ENCODE peak calls at places on chromosomes 13 and 19, in six cellular contexts. One of them, this sample, is unnamed.

GRCh38 chr13:99331881-99332293 is 24.7 kb upstream of the GPR183 start:
- DNase-seq in IMR-90: no peak
- DNase-seq in H1: no peak
- DNase-seq in H9: no peak
- DNase-seq in neuronal stem cell: no peak
- DNase-seq in mesenchymal stem cell: no peak
- DNase-seq in this sample: no peak

GRCh38 chr13:44605711-44606110 is 29.6 kb upstream of the TSC22D1 start:
- DNase-seq in IMR-90: no peak
- DNase-seq in H1: no peak
- DNase-seq in H9: no peak
- DNase-seq in neuronal stem cell: no peak
- DNase-seq in mesenchymal stem cell: no peak
- DNase-seq in this sample: no peak

GRCh38 chr13:51822106-51822840 is 18.3 kb upstream of the DHRS12 start:
- DNase-seq in IMR-90: no peak
- DNase-seq in H1: no peak
- DNase-seq in H9: no peak
- DNase-seq in neuronal stem cell: no peak
- DNase-seq in mesenchymal stem cell: no peak
- DNase-seq in this sample: no peak

GRCh38 chr13:114016321-114017027 is 42.6 kb upstream of the C13orf46 start:
- DNase-seq in IMR-90: no peak
- DNase-seq in H1: no peak
- DNase-seq in H9: no peak
- DNase-seq in neuronal stem cell: no peak
- DNase-seq in mesenchymal stem cell: no peak
- DNase-seq in this sample: no peak

GRCh38 chr13:50366488-50367174 is 351.4 kb downstream of the KCNRG start:
- DNase-seq in IMR-90: no peak
- DNase-seq in H1: no peak
- DNase-seq in H9: no peak
- DNase-seq in neuronal stem cell: no peak
- DNase-seq in mesenchymal stem cell: no peak
- DNase-seq in this sample: no peak

GRCh38 chr13:113740661-113741060 is 18.4 kb upstream of the TMEM255B start:
- DNase-seq in IMR-90: no peak
- DNase-seq in H1: no peak
- DNase-seq in H9: no peak
- DNase-seq in neuronal stem cell: no peak
- DNase-seq in mesenchymal stem cell: no peak
- DNase-seq in this sample: no peak

GRCh38 chr19:17255150-17255621 is 9.4 kb downstream of the USHBP1 start:
- DNase-seq in IMR-90: no peak
- DNase-seq in H1: no peak
- DNase-seq in H9: peak; percentile 65
- DNase-seq in neuronal stem cell: no peak
- DNase-seq in mesenchymal stem cell: no peak
- DNase-seq in this sample: no peak

GRCh38 chr19:10517760-10518443 is 655 bp upstream of the S1PR5 start:
- DNase-seq in IMR-90: peak; percentile 15
- DNase-seq in H1: no peak
- DNase-seq in H9: peak; percentile 77
- DNase-seq in neuronal stem cell: no peak
- DNase-seq in mesenchymal stem cell: peak; percentile 80
- DNase-seq in this sample: peak; percentile 71

GRCh38 chr19:46573679-46574522 is 27.2 kb upstream of the CALM3 start:
- DNase-seq in IMR-90: no peak
- DNase-seq in H1: no peak
- DNase-seq in H9: no peak
- DNase-seq in neuronal stem cell: no peak
- DNase-seq in mesenchymal stem cell: no peak
- DNase-seq in this sample: peak; percentile 9

GRCh38 chr13:64453831-64454230 is 2776.3 kb downstream of the PCDH9 start:
- DNase-seq in IMR-90: peak; percentile 1
- DNase-seq in H1: no peak
- DNase-seq in H9: no peak
- DNase-seq in neuronal stem cell: peak; percentile 14
- DNase-seq in mesenchymal stem cell: no peak
- DNase-seq in this sample: no peak

GRCh38 chr19:12782174-12782423 is 6.7 kb upstream of the HOOK2 start:
- DNase-seq in IMR-90: no peak
- DNase-seq in H1: no peak
- DNase-seq in H9: no peak
- DNase-seq in neuronal stem cell: no peak
- DNase-seq in mesenchymal stem cell: no peak
- DNase-seq in this sample: no peak
- H2BK120ac ChIP-seq in IMR-90: peak overlapping the region; percentile 90
- H2BK120ac ChIP-seq in H1: peak overlapping the region; percentile 4
- H2BK120ac ChIP-seq in H9: no peak overlapping the region
- H2BK120ac ChIP-seq in neuronal stem cell: peak overlapping the region; percentile 95
- H2BK120ac ChIP-seq in mesenchymal stem cell: peak overlapping the region; percentile 83
- H2BK120ac ChIP-seq in this sample: no peak overlapping the region

DNA sequence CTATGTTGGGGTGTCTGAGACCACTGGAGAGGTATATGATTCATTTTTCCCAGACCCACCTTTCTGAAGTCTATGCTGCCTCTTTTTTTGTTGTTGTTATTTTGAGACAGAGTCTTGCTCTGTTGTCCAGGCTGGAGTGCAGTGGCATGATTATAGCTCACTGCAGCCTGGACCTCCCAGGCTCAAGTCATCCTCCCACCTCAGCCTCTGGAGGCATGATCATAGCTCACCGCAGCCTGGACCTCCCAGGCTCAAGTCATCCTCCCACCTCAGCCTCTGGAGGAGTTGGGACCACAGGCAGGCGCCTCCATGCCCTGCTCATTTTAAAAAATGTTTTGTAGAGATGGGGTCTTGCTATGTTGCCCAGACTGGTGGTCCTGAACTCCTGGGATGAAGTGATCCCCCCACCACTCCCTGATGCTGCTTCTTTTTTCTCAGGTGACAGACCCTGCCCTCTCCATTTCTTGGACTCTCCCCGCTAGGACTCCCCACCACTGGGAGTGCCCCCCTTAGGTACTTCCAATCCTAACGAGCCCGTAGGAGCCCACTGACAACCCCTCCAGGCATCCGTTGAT is 45.3 kb downstream of the ARHGEF18 start:
- DNase-seq in IMR-90: no peak
- DNase-seq in H1: no peak
- DNase-seq in H9: no peak
- DNase-seq in neuronal stem cell: no peak
- DNase-seq in mesenchymal stem cell: no peak
- DNase-seq in this sample: no peak
- H2BK120ac ChIP-seq in IMR-90: no peak overlapping the region
- H2BK120ac ChIP-seq in H1: no peak overlapping the region
- H2BK120ac ChIP-seq in H9: no peak overlapping the region
- H2BK120ac ChIP-seq in neuronal stem cell: no peak overlapping the region
- H2BK120ac ChIP-seq in mesenchymal stem cell: no peak overlapping the region
- H2BK120ac ChIP-seq in this sample: no peak overlapping the region

GRCh38 chr19:511101-511841 is 4.0 kb downstream of the TPGS1 start:
- DNase-seq in IMR-90: peak; percentile 36
- DNase-seq in H1: no peak
- DNase-seq in H9: peak; percentile 78
- DNase-seq in neuronal stem cell: no peak
- DNase-seq in mesenchymal stem cell: no peak
- DNase-seq in this sample: peak; percentile 95

GRCh38 chr19:512548-513365 is 5.5 kb downstream of the TPGS1 start:
- DNase-seq in IMR-90: no peak
- DNase-seq in H1: no peak
- DNase-seq in H9: no peak
- DNase-seq in neuronal stem cell: no peak
- DNase-seq in mesenchymal stem cell: no peak
- DNase-seq in this sample: no peak

GRCh38 chr19:508204-509150 is 1.2 kb downstream of the TPGS1 start:
- DNase-seq in IMR-90: no peak
- DNase-seq in H1: no peak
- DNase-seq in H9: no peak
- DNase-seq in neuronal stem cell: no peak
- DNase-seq in mesenchymal stem cell: no peak
- DNase-seq in this sample: no peak

GRCh38 chr19:513368-514165 is 6.3 kb downstream of the TPGS1 start:
- DNase-seq in IMR-90: no peak
- DNase-seq in H1: no peak
- DNase-seq in H9: no peak
- DNase-seq in neuronal stem cell: no peak
- DNase-seq in mesenchymal stem cell: no peak
- DNase-seq in this sample: no peak

GRCh38 chr19:510606-511100 is 3.4 kb downstream of the TPGS1 start:
- DNase-seq in IMR-90: peak; percentile 81
- DNase-seq in H1: peak; percentile 88
- DNase-seq in H9: peak; percentile 95
- DNase-seq in neuronal stem cell: peak; percentile 88
- DNase-seq in mesenchymal stem cell: peak; percentile 93
- DNase-seq in this sample: peak; percentile 97
- H2BK120ac ChIP-seq in IMR-90: no peak overlapping the region
- H2BK120ac ChIP-seq in H1: no peak overlapping the region
- H2BK120ac ChIP-seq in H9: no peak overlapping the region
- H2BK120ac ChIP-seq in neuronal stem cell: no peak overlapping the region
- H2BK120ac ChIP-seq in mesenchymal stem cell: no peak overlapping the region
- H2BK120ac ChIP-seq in this sample: no peak overlapping the region

DNA sequence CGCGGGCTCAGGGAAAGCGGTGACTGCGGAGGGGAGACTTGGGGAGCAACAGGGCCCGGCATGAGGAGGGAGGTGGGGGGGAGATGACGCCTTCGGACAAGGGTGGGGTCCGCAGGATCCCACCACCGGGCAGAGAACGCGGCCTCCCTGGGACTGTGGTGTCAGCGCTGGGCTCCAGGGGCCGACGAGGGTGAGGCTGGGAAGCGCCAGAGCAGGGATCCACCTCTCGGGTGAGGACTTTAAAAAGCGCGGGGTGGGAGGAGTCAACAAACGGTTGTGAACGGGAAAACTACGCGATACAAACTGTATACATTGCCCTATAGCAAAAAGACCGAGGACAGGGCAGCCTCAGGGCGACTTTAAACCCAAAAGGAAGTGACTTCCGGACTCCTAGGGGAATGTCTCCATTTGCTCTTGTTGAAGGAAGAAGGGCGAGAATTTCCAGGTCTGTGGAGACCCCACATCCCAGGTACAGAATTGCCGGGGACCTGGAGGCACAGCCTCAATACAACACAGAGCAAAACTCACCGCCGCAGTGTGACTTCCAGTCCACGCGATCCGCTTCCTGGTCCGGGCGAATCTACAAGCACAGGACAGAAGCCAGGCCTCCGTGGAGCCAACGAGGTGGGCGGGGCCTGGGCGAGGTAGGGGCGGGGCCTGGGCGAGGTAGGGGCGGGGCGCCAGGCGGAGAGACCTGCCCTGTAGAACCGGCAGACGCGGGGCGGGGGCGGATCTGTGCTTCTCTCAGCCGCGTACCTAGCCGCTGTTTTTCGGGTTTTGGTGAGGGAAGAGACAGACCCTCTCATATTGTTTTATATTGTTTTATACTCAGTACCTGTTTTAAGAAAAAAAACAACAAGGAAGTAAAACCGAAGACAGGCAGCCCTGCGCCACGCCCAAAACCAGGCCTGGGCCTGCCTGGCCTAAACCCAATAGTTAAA is at the start of gene ZNF888:
- DNase-seq in IMR-90: peak; percentile 70
- DNase-seq in H1: peak; percentile 60
- DNase-seq in H9: peak; percentile 95
- DNase-seq in neuronal stem cell: peak; percentile 72
- DNase-seq in mesenchymal stem cell: peak; percentile 87
- DNase-seq in this sample: peak; percentile 92
- H2BK120ac ChIP-seq in IMR-90: peak within 1 kb of the TSS; percentile 64
- H2BK120ac ChIP-seq in H1: no peak within 1 kb of the TSS
- H2BK120ac ChIP-seq in H9: no peak within 1 kb of the TSS
- H2BK120ac ChIP-seq in neuronal stem cell: no peak within 1 kb of the TSS
- H2BK120ac ChIP-seq in mesenchymal stem cell: no peak within 1 kb of the TSS
- H2BK120ac ChIP-seq in this sample: no peak within 1 kb of the TSS

DNA sequence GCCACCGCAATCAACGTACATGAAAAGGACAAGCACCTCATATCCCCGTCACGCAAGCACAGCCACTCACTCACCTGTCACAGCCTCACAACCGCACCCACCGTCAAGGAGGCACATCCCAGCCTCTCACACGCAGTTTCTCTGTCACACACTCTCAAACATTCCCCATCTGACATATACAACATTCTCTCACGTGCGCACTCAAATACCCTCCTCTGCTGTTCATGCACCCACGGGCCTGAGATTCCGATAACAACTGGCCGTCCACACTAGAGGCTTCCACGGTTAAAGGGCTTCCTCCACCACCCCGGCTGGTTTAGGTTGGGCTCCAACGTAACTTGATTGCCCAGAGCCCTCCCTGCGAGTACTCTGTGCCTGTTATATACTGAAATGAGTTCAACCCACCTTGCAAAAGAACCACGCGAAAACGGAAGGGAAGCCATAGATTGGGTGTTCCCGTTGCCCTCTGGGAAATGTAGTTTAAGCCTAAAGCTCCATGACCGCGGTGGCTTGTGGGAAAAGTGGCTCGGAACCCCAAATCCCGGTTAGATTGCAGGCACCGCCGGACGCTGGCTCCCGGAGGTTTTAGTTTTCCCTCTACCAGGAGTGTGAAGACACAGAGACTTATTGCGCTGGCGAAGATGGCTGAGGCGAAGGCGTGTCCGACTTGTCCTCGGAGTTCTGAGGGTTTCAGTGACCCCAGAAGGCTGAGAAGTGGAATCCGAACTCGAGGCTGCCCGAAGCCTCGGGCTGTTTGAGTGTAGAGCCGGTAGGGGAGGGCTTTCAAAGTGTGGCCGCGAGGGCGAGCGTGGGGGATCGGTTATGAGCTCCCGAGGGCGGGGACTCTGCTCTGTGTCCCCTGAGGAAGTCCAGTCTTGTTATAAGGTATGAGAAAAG is at the start of gene ZNF573:
- DNase-seq in IMR-90: peak; percentile 87
- DNase-seq in H1: peak; percentile 63
- DNase-seq in H9: peak; percentile 84
- DNase-seq in neuronal stem cell: peak; percentile 87
- DNase-seq in mesenchymal stem cell: peak; percentile 94
- DNase-seq in this sample: peak; percentile 94
- H2BK120ac ChIP-seq in IMR-90: peak within 1 kb of the TSS; percentile 59
- H2BK120ac ChIP-seq in H1: peak within 1 kb of the TSS; percentile 59
- H2BK120ac ChIP-seq in H9: no peak within 1 kb of the TSS
- H2BK120ac ChIP-seq in neuronal stem cell: no peak within 1 kb of the TSS
- H2BK120ac ChIP-seq in mesenchymal stem cell: peak within 1 kb of the TSS; percentile 39
- H2BK120ac ChIP-seq in this sample: no peak within 1 kb of the TSS

GRCh38 chr13:97004096-97004876 is 10.0 kb upstream of the OXGR1 start:
- DNase-seq in IMR-90: peak; percentile 68
- DNase-seq in H1: no peak
- DNase-seq in H9: no peak
- DNase-seq in neuronal stem cell: no peak
- DNase-seq in mesenchymal stem cell: peak; percentile 80
- DNase-seq in this sample: peak; percentile 47
- H2BK120ac ChIP-seq in IMR-90: no peak overlapping the region
- H2BK120ac ChIP-seq in H1: no peak overlapping the region
- H2BK120ac ChIP-seq in H9: no peak overlapping the region
- H2BK120ac ChIP-seq in neuronal stem cell: no peak overlapping the region
- H2BK120ac ChIP-seq in mesenchymal stem cell: no peak overlapping the region
- H2BK120ac ChIP-seq in this sample: no peak overlapping the region

DNA sequence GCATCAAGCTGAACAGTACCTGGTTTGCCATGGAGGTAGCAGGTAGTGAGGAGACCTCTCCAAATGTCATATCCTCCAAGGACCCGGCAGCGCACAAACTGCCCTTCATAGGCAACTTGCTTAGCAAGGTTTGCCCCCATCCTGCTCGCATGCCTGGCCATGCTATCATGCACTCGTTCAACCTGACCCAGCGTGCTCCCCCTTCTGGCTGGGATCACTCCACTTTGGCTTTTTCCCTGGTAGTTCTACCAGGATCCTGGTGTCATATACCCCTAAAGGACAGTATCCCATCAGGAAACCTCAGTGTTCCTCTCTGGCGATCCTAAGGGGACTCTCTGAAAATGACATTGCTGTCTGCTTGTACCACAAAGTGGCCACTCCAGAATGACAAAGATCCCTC is 38.6 kb upstream of the ZNF30 start:
- DNase-seq in IMR-90: no peak
- DNase-seq in H1: no peak
- DNase-seq in H9: no peak
- DNase-seq in neuronal stem cell: no peak
- DNase-seq in mesenchymal stem cell: no peak
- DNase-seq in this sample: no peak
- H2BK120ac ChIP-seq in IMR-90: no peak overlapping the region
- H2BK120ac ChIP-seq in H1: no peak overlapping the region
- H2BK120ac ChIP-seq in H9: no peak overlapping the region
- H2BK120ac ChIP-seq in neuronal stem cell: no peak overlapping the region
- H2BK120ac ChIP-seq in mesenchymal stem cell: no peak overlapping the region
- H2BK120ac ChIP-seq in this sample: no peak overlapping the region